ENCODE peak calls at places on chromosomes 12 and 14, in seven cellular contexts. X is LHCN-M2; N is NCI-H2029; L is B cell; J is activated CD4-positive, CD25-positive, alpha-beta regulatory T cell treated with anti-CD3 and anti-CD28 coated beads, Interleukin-2, amount 50 U/mL, for 16 hours; W is neural crest cell; U is kidney epithelial cell. E is an unnamed sample.

GRCh38 chr12:110743571-110744093 is 941 bp upstream of the PPP1CC start:
- DNase-seq in X (peak), N (no peak), L (no peak), J (no peak), W (peak), U (no peak), E (peak)

GRCh38 chr12:54011665-54012532 is 3.1 kb downstream of the HOXC8 start:
- DNase-seq in X (no peak), N (no peak), L (no peak), J (no peak), W (no peak), U (no peak), E (no peak)

GRCh38 chr14:67425603-67426002 is 13.6 kb upstream of the PLEK2 start:
- DNase-seq in X (no peak), N (no peak), L (no peak), J (no peak), W (no peak), U (no peak), E (no peak)

GRCh38 chr14:69692542-69693053 is 74.3 kb upstream of the SRSF5 start:
- DNase-seq in X (no peak), N (no peak), L (no peak), J (no peak), W (no peak), U (no peak), E (no peak)

GRCh38 chr14:91417983-91418386 is 365 bp upstream of the CCDC88C start:
- DNase-seq in X (no peak), N (no peak), L (peak), J (no peak), W (no peak), U (no peak), E (no peak)

GRCh38 chr12:84637926-84638325 is 274.7 kb downstream of the SLC6A15 start:
- DNase-seq in X (no peak), N (no peak), L (no peak), J (no peak), W (no peak), U (no peak), E (no peak)

GRCh38 chr14:73753887-73754880 is 40.0 kb upstream of the PNMA1 start:
- DNase-seq in X (peak), N (no peak), L (peak), J (no peak), W (no peak), U (no peak), E (peak)

GRCh38 chr14:21058903-21059302 is 1.3 kb downstream of the RNASE8 start:
- DNase-seq in X (no peak), N (no peak), L (no peak), J (no peak), W (no peak), U (no peak), E (no peak)

GRCh38 chr12:19671695-19672094 is 232.4 kb downstream of the AEBP2 start:
- DNase-seq in X (no peak), N (no peak), L (no peak), J (no peak), W (no peak), U (no peak), E (no peak)

GRCh38 chr12:43957732-43958131 is 121.9 kb downstream of the TMEM117 start:
- DNase-seq in X (peak), N (no peak), L (peak), J (no peak), W (peak), U (peak), E (no peak)

GRCh38 chr12:116066381-116067230 is 210.9 kb downstream of the MED13L start:
- DNase-seq in X (peak), N (no peak), L (peak), J (peak), W (peak), U (no peak), E (no peak)

GRCh38 chr12:39723831-39724230 is 104.2 kb upstream of the ABCD2 start:
- DNase-seq in X (peak), N (no peak), L (no peak), J (no peak), W (no peak), U (peak), E (no peak)

GRCh38 chr14:76191297-76191696 is 39.6 kb downstream of the GPATCH2L start:
- DNase-seq in X (no peak), N (no peak), L (no peak), J (no peak), W (no peak), U (no peak), E (no peak)

GRCh38 chr12:72272731-72273498 is 745 bp downstream of the TRHDE start:
- DNase-seq in X (no peak), N (no peak), L (peak), J (no peak), W (peak), U (no peak), E (peak)

GRCh38 chr12:117047810-117048584 is 51.2 kb downstream of the TESC start:
- DNase-seq in X (peak), N (no peak), L (no peak), J (no peak), W (no peak), U (no peak), E (no peak)

E was measured in posterior cingulate gyrus.